ENCODE peak calls at places on chromosomes 2 and 18, in five cellular contexts. Y is transverse colon, B is KBM-7, Z is HFF-Myc, E is fibroblast of lung. J is an unnamed sample.

GRCh38 chr18:11268691-11269686 is 119.6 kb upstream of the PIEZO2 start:
- DNase-seq in Y (no peak), B (no peak), E (no peak), Z (no peak), J (no peak)

GRCh38 chr18:62634471-62634870 is 80.9 kb upstream of the PHLPP1 start:
- DNase-seq in Z (peak; percentile 33), B (no peak), Y (no peak), E (no peak), J (no peak)

GRCh38 chr2:227813229-227813561 is 447 bp upstream of the CCL20 start:
- DNase-seq in Y (no peak), Z (no peak), B (no peak), E (no peak), J (no peak)

GRCh38 chr2:39875182-39875913 is 96.3 kb upstream of the THUMPD2 start:
- DNase-seq in Y (peak; percentile 19), Z (no peak), B (no peak), E (peak; percentile 96), J (no peak)

GRCh38 chr2:100425107-100425506 is 7.6 kb upstream of the CHST10 start:
- DNase-seq in Y (no peak), E (no peak), Z (no peak), B (no peak), J (no peak)

GRCh38 chr2:73258186-73258912 is 24.2 kb downstream of the CCT7 start:
- DNase-seq in Z (no peak), Y (no peak), B (no peak), E (no peak), J (no peak)

GRCh38 chr18:37378616-37379015 is 187.0 kb downstream of the CELF4 start:
- DNase-seq in Z (no peak), Y (no peak), E (no peak), B (no peak), J (no peak)

GRCh38 chr2:30421551-30422436 is 25.3 kb upstream of the LCLAT1 start:
- DNase-seq in B (no peak), Z (no peak), Y (no peak), E (peak; percentile 65), J (no peak)

GRCh38 chr2:240981871-240982800 is 16.3 kb upstream of the SNED1 start:
- DNase-seq in E (no peak), Y (peak; percentile 4), Z (no peak), B (no peak), J (no peak)

GRCh38 chr2:30689496-30690125 is 117.6 kb downstream of the CAPN13 start:
- DNase-seq in Y (no peak), B (no peak), Z (no peak), E (no peak), J (no peak)

GRCh38 chr2:153354406-153354805 is 124.2 kb downstream of the RPRM start:
- DNase-seq in Z (no peak), Y (no peak), B (no peak), E (peak; percentile 41), J (no peak)

GRCh38 chr2:217943379-217944321 is 59.1 kb downstream of the TNS1 start:
- DNase-seq in Z (no peak), E (peak; percentile 70), B (peak; percentile 44), Y (peak; percentile 75), J (peak; percentile 27)

GRCh38 chr2:187774551-187775071 is 220.4 kb upstream of the TFPI start:
- DNase-seq in B (no peak), Y (no peak), E (peak; percentile 84), Z (no peak), J (no peak)

GRCh38 chr2:193985272-193985671 is 1671.8 kb upstream of the SLC39A10 start:
- DNase-seq in Z (no peak), Y (no peak), E (no peak), B (no peak), J (no peak)

J was measured in small intestine.